ENCODE peak calls at places on chromosomes 5 and 9, in seven cellular contexts. T, N, V, H, Q, S and J are unnamed samples. For H3K79me2, the result is how much of the 10 kb centered on the place peaks cover.

GRCh38 chr9:26112724-26113123 is 434.5 kb upstream of the TUSC1 start:
- DNase-seq in Q (no peak), V (no peak), H (no peak), S (no peak), T (peak), N (peak), J (peak)

GRCh38 chr9:98572796-98573195 is 135.9 kb downstream of the GABBR2 start:
- DNase-seq in S (no peak), Q (no peak), T (no peak), V (no peak), H (no peak), N (no peak), J (no peak)

GRCh38 chr5:322942-323879 is 1.7 kb downstream of the AHRR start:
- DNase-seq in V (no peak), Q (no peak), T (no peak), N (no peak), H (no peak), S (no peak), J (peak)

GRCh38 chr5:13993926-13994325 is 49.4 kb upstream of the DNAH5 start:
- DNase-seq in N (no peak), V (no peak), S (no peak), Q (no peak), T (no peak), H (no peak), J (no peak)

GRCh38 chr5:13944564-13945195 is at the start of gene DNAH5:
- DNase-seq in Q (no peak), T (peak), S (no peak), N (peak), V (no peak), H (no peak), J (peak)

GRCh38 chr9:136545065-136545965 is 533 bp downstream of the NOTCH1 start:
- DNase-seq in H (peak), N (no peak), T (peak), Q (peak), S (peak), V (peak), J (peak)

GRCh38 chr9:126743046-126743445 is 61.8 kb upstream of the ZBTB43 start:
- DNase-seq in T (no peak), V (no peak), H (no peak), Q (no peak), S (no peak), N (no peak), J (no peak)

GRCh38 chr9:88949425-88949824 is 41.8 kb upstream of the S1PR3 start:
- DNase-seq in T (no peak), S (peak), Q (peak), H (no peak), V (no peak), N (no peak), J (peak)

GRCh38 chr9:130333041-130334040 is 67.8 kb downstream of the HMCN2 start:
- DNase-seq in T (no peak), N (no peak), H (no peak), V (peak), Q (peak), S (no peak), J (no peak)

GRCh38 chr9:73233359-73233758 is 81.7 kb downstream of the ANXA1 start:
- DNase-seq in N (no peak), S (no peak), T (no peak), H (no peak), V (no peak), Q (no peak), J (no peak)
- H3K79me2 ChIP-seq in N (under half), S (under half), T (under half), H (under half), V (under half), Q (under half), J (under half)

GRCh38 chr5:131745155-131745554 is 51.7 kb downstream of the FNIP1 start:
- DNase-seq in Q (no peak), N (no peak), S (no peak), V (no peak), T (no peak), H (no peak), J (no peak)
- H3K79me2 ChIP-seq in Q (half or more), N (under half), S (half or more), V (half or more), T (half or more), H (half or more), J (half or more)

DNA sequence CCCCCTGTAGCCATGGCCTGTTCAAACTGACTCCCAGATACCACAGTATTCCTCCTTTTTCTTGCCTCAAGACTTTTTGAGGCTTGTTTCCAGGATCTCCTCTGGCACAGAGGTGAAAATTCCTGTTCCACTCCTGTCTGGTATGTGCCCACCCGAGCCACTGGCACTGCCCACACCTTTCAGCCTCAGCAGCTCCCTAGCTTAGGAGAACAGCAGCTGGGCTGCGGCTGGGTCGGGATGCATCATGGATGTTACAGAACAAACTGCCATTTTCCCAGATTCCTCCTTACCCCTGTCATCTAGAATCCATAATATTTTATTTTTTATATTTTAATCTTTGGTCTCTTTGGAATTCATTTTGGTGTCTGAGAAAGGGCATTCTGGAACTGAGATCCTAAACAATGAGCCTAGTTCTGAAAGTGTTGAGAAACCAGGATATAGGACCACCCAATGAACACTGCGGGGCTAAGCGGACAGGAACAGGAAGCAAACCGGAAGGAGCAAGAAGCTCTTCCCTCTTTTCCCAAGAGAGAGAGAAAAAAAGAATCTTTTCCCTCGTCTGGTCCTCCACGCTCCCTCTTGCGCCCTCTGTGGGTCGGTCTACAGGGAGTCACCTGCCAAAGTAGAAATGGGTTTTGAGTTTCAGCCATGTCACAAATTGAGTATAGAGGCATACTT is 12.5 kb downstream of the OR2S2 start:
- DNase-seq in T (peak), Q (peak), V (peak), S (peak), H (peak), N (peak), J (peak)
- H3K79me2 ChIP-seq in T (under half), Q (under half), V (under half), S (under half), H (under half), N (under half), J (under half)

GRCh38 chr5:175621971-175622370 is 35.9 kb upstream of the HRH2 start:
- DNase-seq in Q (no peak), H (no peak), N (no peak), S (no peak), T (no peak), V (no peak), J (no peak)
- H3K79me2 ChIP-seq in Q (under half), H (under half), N (under half), S (under half), T (under half), V (under half), J (under half)